ENCODE peak calls at places on chromosomes 5 and 9, in nine cellular contexts. One of them, this sample, is unnamed. For H3K4me1, the result is how much of the 10 kb centered on the place peaks cover.

GRCh38 chr5:139445325-139446170 is 6.2 kb upstream of the DNAJC18 start:
- DNase-seq in uterus: no peak
- DNase-seq in thyroid gland: peak
- DNase-seq in right lobe of liver: no peak
- DNase-seq in stomach: no peak
- DNase-seq in tibial nerve: no peak
- DNase-seq in IMR-90: peak
- DNase-seq in heart left ventricle: no peak
- DNase-seq in body of pancreas: no peak
- DNase-seq in this sample: no peak

GRCh38 chr5:37478495-37478894 is 99.4 kb downstream of the WDR70 start:
- DNase-seq in uterus: no peak
- DNase-seq in thyroid gland: no peak
- DNase-seq in right lobe of liver: no peak
- DNase-seq in stomach: no peak
- DNase-seq in tibial nerve: no peak
- DNase-seq in IMR-90: no peak
- DNase-seq in heart left ventricle: no peak
- DNase-seq in body of pancreas: no peak
- DNase-seq in this sample: no peak

GRCh38 chr5:133688386-133688785 is 76.0 kb upstream of the FSTL4 start:
- DNase-seq in uterus: no peak
- DNase-seq in thyroid gland: no peak
- DNase-seq in right lobe of liver: no peak
- DNase-seq in stomach: no peak
- DNase-seq in tibial nerve: no peak
- DNase-seq in IMR-90: no peak
- DNase-seq in heart left ventricle: no peak
- DNase-seq in body of pancreas: no peak
- DNase-seq in this sample: no peak

GRCh38 chr9:73151653-73152382 is at the start of gene ANXA1:
- DNase-seq in uterus: no peak
- DNase-seq in thyroid gland: no peak
- DNase-seq in right lobe of liver: no peak
- DNase-seq in stomach: no peak
- DNase-seq in tibial nerve: peak
- DNase-seq in IMR-90: peak
- DNase-seq in heart left ventricle: peak
- DNase-seq in body of pancreas: no peak
- DNase-seq in this sample: no peak

GRCh38 chr5:74462356-74462755 is 178.2 kb downstream of the ENC1 start:
- DNase-seq in uterus: no peak
- DNase-seq in thyroid gland: no peak
- DNase-seq in right lobe of liver: no peak
- DNase-seq in stomach: no peak
- DNase-seq in tibial nerve: no peak
- DNase-seq in IMR-90: no peak
- DNase-seq in heart left ventricle: no peak
- DNase-seq in body of pancreas: no peak
- DNase-seq in this sample: no peak

GRCh38 chr9:127189628-127190027 is 67.2 kb upstream of the ANGPTL2 start:
- DNase-seq in uterus: no peak
- DNase-seq in thyroid gland: no peak
- DNase-seq in right lobe of liver: no peak
- DNase-seq in stomach: no peak
- DNase-seq in tibial nerve: no peak
- DNase-seq in IMR-90: no peak
- DNase-seq in heart left ventricle: no peak
- DNase-seq in body of pancreas: no peak
- DNase-seq in this sample: no peak

GRCh38 chr9:26205316-26205715 is 527.1 kb upstream of the TUSC1 start:
- DNase-seq in uterus: no peak
- DNase-seq in thyroid gland: no peak
- DNase-seq in right lobe of liver: no peak
- DNase-seq in stomach: no peak
- DNase-seq in tibial nerve: no peak
- DNase-seq in IMR-90: no peak
- DNase-seq in heart left ventricle: no peak
- DNase-seq in body of pancreas: no peak
- DNase-seq in this sample: no peak

GRCh38 chr5:33472805-33473409 is 32.1 kb downstream of the TARS1 start:
- DNase-seq in uterus: no peak
- DNase-seq in thyroid gland: no peak
- DNase-seq in right lobe of liver: no peak
- DNase-seq in stomach: no peak
- DNase-seq in tibial nerve: no peak
- DNase-seq in IMR-90: no peak
- DNase-seq in heart left ventricle: no peak
- DNase-seq in body of pancreas: no peak
- DNase-seq in this sample: no peak

GRCh38 chr5:14818931-14819790 is 52.4 kb downstream of the ANKH start:
- DNase-seq in uterus: no peak
- DNase-seq in thyroid gland: no peak
- DNase-seq in right lobe of liver: no peak
- DNase-seq in stomach: no peak
- DNase-seq in tibial nerve: no peak
- DNase-seq in IMR-90: no peak
- DNase-seq in heart left ventricle: no peak
- DNase-seq in body of pancreas: no peak
- DNase-seq in this sample: no peak

GRCh38 chr5:177447066-177447610 is 524 bp downstream of the PRR7 start:
- DNase-seq in uterus: no peak
- DNase-seq in thyroid gland: peak
- DNase-seq in right lobe of liver: no peak
- DNase-seq in stomach: peak
- DNase-seq in tibial nerve: no peak
- DNase-seq in IMR-90: peak
- DNase-seq in heart left ventricle: no peak
- DNase-seq in body of pancreas: peak
- DNase-seq in this sample: peak

GRCh38 chr5:75049581-75050274 is 2.6 kb downstream of the GCNT4 start:
- DNase-seq in uterus: peak
- DNase-seq in thyroid gland: peak
- DNase-seq in right lobe of liver: peak
- DNase-seq in stomach: peak
- DNase-seq in tibial nerve: peak
- DNase-seq in IMR-90: peak
- DNase-seq in heart left ventricle: peak
- DNase-seq in body of pancreas: peak
- DNase-seq in this sample: peak

GRCh38 chr5:126998895-126999570 is 31.3 kb downstream of the MARCHF3 start:
- DNase-seq in uterus: no peak
- DNase-seq in thyroid gland: no peak
- DNase-seq in right lobe of liver: no peak
- DNase-seq in stomach: no peak
- DNase-seq in tibial nerve: no peak
- DNase-seq in IMR-90: no peak
- DNase-seq in heart left ventricle: no peak
- DNase-seq in body of pancreas: no peak
- DNase-seq in this sample: no peak

GRCh38 chr5:151212361-151212899 is 11.5 kb downstream of the CCDC69 start:
- DNase-seq in uterus: no peak
- DNase-seq in thyroid gland: no peak
- DNase-seq in right lobe of liver: no peak
- DNase-seq in stomach: no peak
- DNase-seq in tibial nerve: no peak
- DNase-seq in IMR-90: no peak
- DNase-seq in heart left ventricle: no peak
- DNase-seq in body of pancreas: no peak
- DNase-seq in this sample: peak

GRCh38 chr5:151215546-151215880 is 8.4 kb downstream of the CCDC69 start:
- DNase-seq in uterus: no peak
- DNase-seq in thyroid gland: no peak
- DNase-seq in right lobe of liver: no peak
- DNase-seq in stomach: no peak
- DNase-seq in tibial nerve: no peak
- DNase-seq in IMR-90: no peak
- DNase-seq in heart left ventricle: no peak
- DNase-seq in body of pancreas: no peak
- DNase-seq in this sample: no peak

GRCh38 chr5:151214614-151215545 is 9.0 kb downstream of the CCDC69 start:
- DNase-seq in uterus: no peak
- DNase-seq in thyroid gland: no peak
- DNase-seq in right lobe of liver: no peak
- DNase-seq in stomach: no peak
- DNase-seq in tibial nerve: no peak
- DNase-seq in IMR-90: no peak
- DNase-seq in heart left ventricle: no peak
- DNase-seq in body of pancreas: no peak
- DNase-seq in this sample: peak

GRCh38 chr5:151216781-151217180 is 7.1 kb downstream of the CCDC69 start:
- DNase-seq in uterus: no peak
- DNase-seq in thyroid gland: no peak
- DNase-seq in right lobe of liver: no peak
- DNase-seq in stomach: no peak
- DNase-seq in tibial nerve: no peak
- DNase-seq in IMR-90: no peak
- DNase-seq in heart left ventricle: no peak
- DNase-seq in body of pancreas: no peak
- DNase-seq in this sample: no peak

GRCh38 chr5:151213803-151214613 is 9.9 kb downstream of the CCDC69 start:
- DNase-seq in uterus: peak
- DNase-seq in thyroid gland: peak
- DNase-seq in right lobe of liver: peak
- DNase-seq in stomach: peak
- DNase-seq in tibial nerve: peak
- DNase-seq in IMR-90: no peak
- DNase-seq in heart left ventricle: peak
- DNase-seq in body of pancreas: peak
- DNase-seq in this sample: peak
- TF ChIP-seq POLR2A in uterus: no peak
- TF ChIP-seq POLR2A in thyroid gland: no peak
- TF ChIP-seq POLR2A in right lobe of liver: peak
- TF ChIP-seq POLR2A in stomach: no peak
- TF ChIP-seq POLR2A in tibial nerve: peak
- TF ChIP-seq POLR2A in IMR-90: no peak
- TF ChIP-seq POLR2A in heart left ventricle: no peak
- TF ChIP-seq POLR2A in body of pancreas: no peak
- TF ChIP-seq POLR2A in this sample: no peak

GRCh38 chr5:170286532-170286931 is 11.0 kb downstream of the LCP2 start:
- DNase-seq in uterus: no peak
- DNase-seq in thyroid gland: no peak
- DNase-seq in right lobe of liver: no peak
- DNase-seq in stomach: no peak
- DNase-seq in tibial nerve: no peak
- DNase-seq in IMR-90: no peak
- DNase-seq in heart left ventricle: no peak
- DNase-seq in body of pancreas: no peak
- DNase-seq in this sample: no peak
- H3K4me1 ChIP-seq in uterus: under half
- H3K4me1 ChIP-seq in thyroid gland: under half
- H3K4me1 ChIP-seq in right lobe of liver: under half
- H3K4me1 ChIP-seq in stomach: under half
- H3K4me1 ChIP-seq in tibial nerve: under half
- H3K4me1 ChIP-seq in IMR-90: under half
- H3K4me1 ChIP-seq in heart left ventricle: half or more
- H3K4me1 ChIP-seq in body of pancreas: under half
- H3K4me1 ChIP-seq in this sample: under half

GRCh38 chr9:133151601-133152525 is 11.9 kb downstream of the GBGT1 start:
- DNase-seq in uterus: peak
- DNase-seq in thyroid gland: no peak
- DNase-seq in right lobe of liver: no peak
- DNase-seq in stomach: no peak
- DNase-seq in tibial nerve: no peak
- DNase-seq in IMR-90: no peak
- DNase-seq in heart left ventricle: no peak
- DNase-seq in body of pancreas: no peak
- DNase-seq in this sample: no peak
- TF ChIP-seq POLR2A in uterus: no peak
- TF ChIP-seq POLR2A in thyroid gland: no peak
- TF ChIP-seq POLR2A in right lobe of liver: no peak
- TF ChIP-seq POLR2A in stomach: no peak
- TF ChIP-seq POLR2A in tibial nerve: no peak
- TF ChIP-seq POLR2A in IMR-90: no peak
- TF ChIP-seq POLR2A in heart left ventricle: no peak
- TF ChIP-seq POLR2A in body of pancreas: no peak
- TF ChIP-seq POLR2A in this sample: no peak

GRCh38 chr9:121324755-121325154 is 45.3 kb downstream of the STOM start:
- DNase-seq in uterus: no peak
- DNase-seq in thyroid gland: no peak
- DNase-seq in right lobe of liver: no peak
- DNase-seq in stomach: no peak
- DNase-seq in tibial nerve: no peak
- DNase-seq in IMR-90: no peak
- DNase-seq in heart left ventricle: no peak
- DNase-seq in body of pancreas: no peak
- DNase-seq in this sample: no peak
- H3K4me1 ChIP-seq in uterus: under half
- H3K4me1 ChIP-seq in thyroid gland: half or more
- H3K4me1 ChIP-seq in right lobe of liver: under half
- H3K4me1 ChIP-seq in stomach: under half
- H3K4me1 ChIP-seq in tibial nerve: under half
- H3K4me1 ChIP-seq in IMR-90: under half
- H3K4me1 ChIP-seq in heart left ventricle: half or more
- H3K4me1 ChIP-seq in body of pancreas: under half
- H3K4me1 ChIP-seq in this sample: under half